ENCODE peak calls at places on chromosomes 5 and 9, in four cellular contexts. I, H, B and R are unnamed samples.

GRCh38 chr9:112997236-112997941 is 14.6 kb downstream of the ZNF883 start:
- DNase-seq in I (no peak), H (peak; percentile 6), B (no peak), R (peak; percentile 5)

GRCh38 chr5:8188874-8189588 is 320.1 kb downstream of the MTRR start:
- DNase-seq in I (no peak), H (no peak), B (no peak), R (no peak)

GRCh38 chr9:119458068-119458467 is 88.8 kb upstream of the BRINP1 start:
- DNase-seq in I (no peak), H (no peak), B (no peak), R (no peak)

GRCh38 chr5:157994271-157994691 is 135.3 kb upstream of the CLINT1 start:
- DNase-seq in I (no peak), H (no peak), B (no peak), R (peak; percentile 4)

GRCh38 chr9:113519401-113520108 is 56.0 kb downstream of the RGS3 start:
- DNase-seq in I (no peak), H (peak; percentile 33), B (no peak), R (peak; percentile 66)

GRCh38 chr5:604391-604831 is 7.7 kb upstream of the CEP72 start:
- DNase-seq in I (no peak), H (no peak), B (no peak), R (no peak)

GRCh38 chr9:131266301-131267229 is 9.7 kb downstream of the FAM78A start:
- DNase-seq in I (no peak), H (peak; percentile 28), B (no peak), R (no peak)

GRCh38 chr5:133119233-133119711 is 67.5 kb downstream of the HSPA4 start:
- DNase-seq in I (no peak), H (no peak), B (no peak), R (no peak)

GRCh38 chr5:133816791-133817190 is 151.6 kb downstream of the C5orf15 start:
- DNase-seq in I (no peak), H (no peak), B (no peak), R (no peak)

GRCh38 chr9:93660647-93661046 is 84.3 kb downstream of the PHF2 start:
- DNase-seq in I (peak; percentile 7), H (no peak), B (no peak), R (no peak)

GRCh38 chr5:172379481-172379880 is 74.8 kb downstream of the SH3PXD2B start:
- DNase-seq in I (no peak), H (no peak), B (peak; percentile 18), R (no peak)

GRCh38 chr5:124986667-124987066 is 240.2 kb upstream of the ZNF608 start:
- DNase-seq in I (no peak), H (no peak), B (no peak), R (no peak)

GRCh38 chr5:35470866-35471265 is 146.8 kb upstream of the SPEF2 start:
- DNase-seq in I (no peak), H (peak; percentile 33), B (no peak), R (peak; percentile 4)

GRCh38 chr9:5568868-5569267 is 58.5 kb downstream of the PDCD1LG2 start:
- DNase-seq in I (no peak), H (no peak), B (no peak), R (no peak)

GRCh38 chr9:129860653-129861446 is 25.6 kb downstream of the USP20 start:
- DNase-seq in I (no peak), H (no peak), B (no peak), R (no peak)

GRCh38 chr5:105593011-105593760 is 2030.6 kb upstream of the NUDT12 start:
- DNase-seq in I (no peak), H (no peak), B (no peak), R (no peak)

GRCh38 chr9:15513335-15513734 is 2.6 kb upstream of the PSIP1 start:
- DNase-seq in I (no peak), H (peak; percentile 27), B (peak; percentile 21), R (no peak)

GRCh38 chr5:35815089-35815936 is 41.4 kb upstream of the IL7R start:
- DNase-seq in I (no peak), H (no peak), B (peak; percentile 3), R (peak; percentile 5)

GRCh38 chr5:135739383-135739961 is 95.0 kb upstream of the SLC25A48 start:
- DNase-seq in I (no peak), H (peak; percentile 4), B (no peak), R (no peak)

GRCh38 chr9:114909657-114910056 is 20.7 kb downstream of the TNFSF8 start:
- DNase-seq in I (no peak), H (no peak), B (no peak), R (no peak)

GRCh38 chr9:78074385-78075291 is 43.0 kb upstream of the GNAQ start:
- DNase-seq in I (no peak), H (peak; percentile 12), B (no peak), R (no peak)

GRCh38 chr5:180289433-180289832 is 2.5 kb downstream of the MAPK9 start:
- DNase-seq in I (no peak), H (no peak), B (no peak), R (no peak)

GRCh38 chr5:168214886-168215285 is 76.6 kb upstream of the WWC1 start:
- DNase-seq in I (no peak), H (no peak), B (no peak), R (no peak)

GRCh38 chr5:17952231-17952630 is 318.0 kb downstream of the TAF11L14 start:
- DNase-seq in I (no peak), H (no peak), B (no peak), R (no peak)

GRCh38 chr5:17947029-17947428 is 312.8 kb downstream of the TAF11L14 start:
- DNase-seq in I (no peak), H (no peak), B (no peak), R (no peak)

GRCh38 chr5:17951392-17952169 is 317.3 kb downstream of the TAF11L14 start:
- DNase-seq in I (no peak), H (no peak), B (no peak), R (no peak)
- TF ChIP-seq CTCF in I (no peak), H (no peak), B (no peak), R (no peak)

GRCh38 chr5:115402822-115403577 is 106.5 kb upstream of the CCDC112 start:
- DNase-seq in I (no peak), H (peak; percentile 69), B (peak; percentile 70), R (peak; percentile 63)
- H3K4me3 ChIP-seq in I (no peak overlapping the region), H (no peak overlapping the region), B (no peak overlapping the region), R (no peak overlapping the region)

GRCh38 chr9:22008662-22009562 is at the start of gene CDKN2B:
- DNase-seq in I (peak; percentile 98), H (peak; percentile 94), B (peak; percentile 98), R (peak; percentile 97)

GRCh38 chr9:22005700-22006605 is 3.2 kb downstream of the CDKN2B start:
- DNase-seq in I (no peak), H (no peak), B (no peak), R (peak; percentile 59)

GRCh38 chr9:22009563-22009867 is 410 bp upstream of the CDKN2B start:
- DNase-seq in I (no peak), H (no peak), B (no peak), R (no peak)

GRCh38 chr9:22002038-22002437 is 7.1 kb downstream of the CDKN2B start:
- DNase-seq in I (no peak), H (no peak), B (no peak), R (no peak)

GRCh38 chr9:22005083-22005699 is 3.9 kb downstream of the CDKN2B start:
- DNase-seq in I (no peak), H (no peak), B (no peak), R (peak; percentile 52)
- TF ChIP-seq CTCF in I (no peak), H (no peak), B (no peak), R (peak; percentile 24)

GRCh38 chr9:98864257-98865180 is 57.0 kb downstream of the GALNT12 start:
- DNase-seq in I (no peak), H (peak; percentile 94), B (peak; percentile 68), R (no peak)
- H3K4me3 ChIP-seq in I (no peak overlapping the region), H (no peak overlapping the region), B (no peak overlapping the region), R (no peak overlapping the region)

DNA sequence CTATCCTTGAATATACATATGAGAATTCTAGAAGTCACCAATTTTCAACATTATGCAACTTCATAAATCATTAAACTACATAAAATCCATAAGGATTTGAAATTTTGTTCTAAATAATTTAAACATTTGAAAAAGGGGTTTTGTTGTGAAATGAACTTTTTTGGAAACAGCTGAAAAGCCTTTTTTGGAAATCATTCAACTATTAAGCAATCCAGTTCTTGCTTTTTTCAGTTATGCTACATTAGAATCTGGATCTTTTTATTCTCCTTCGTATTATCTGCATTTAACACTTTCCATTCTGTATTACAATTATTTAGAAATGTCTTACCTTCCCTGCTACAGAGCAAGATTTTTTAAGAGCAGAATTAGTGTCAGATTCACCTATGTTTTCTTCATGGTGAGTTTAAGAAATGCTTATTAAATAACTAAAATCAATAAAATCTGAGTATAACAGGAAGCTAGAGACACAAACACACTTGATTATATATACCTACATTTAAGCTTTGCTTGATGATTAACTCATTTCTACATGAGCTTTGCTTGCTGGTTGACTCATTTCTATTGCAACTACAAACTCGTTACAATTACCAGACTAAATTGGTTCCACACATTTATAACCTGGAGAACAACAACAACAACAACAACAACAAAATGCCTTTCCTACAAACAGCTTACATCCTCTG is 50.2 kb downstream of the RASEF start:
- DNase-seq in I (no peak), H (peak; percentile 6), B (no peak), R (peak; percentile 22)
- TF ChIP-seq CTCF in I (no peak), H (no peak), B (no peak), R (no peak)